ENCODE peak calls at places on chromosomes 1 and 21, in seven cellular contexts. F, J, C, D, I, Q and M are unnamed samples. For H3K4me1, the result is how much of the 10 kb centered on the place peaks cover.

GRCh38 chr1:53715478-53715877 is 23.5 kb downstream of the GLIS1 start:
- DNase-seq in C (peak), I (no peak), J (peak), F (no peak), Q (peak), D (peak), M (no peak)

GRCh38 chr1:155082941-155083541 is 4.4 kb downstream of the EFNA3 start:
- DNase-seq in I (no peak), J (no peak), D (no peak), C (no peak), F (no peak), Q (no peak), M (no peak)

GRCh38 chr1:153616144-153616884 is at the start of gene S100A14:
- DNase-seq in D (no peak), I (peak), Q (no peak), F (peak), C (no peak), J (no peak), M (peak)

GRCh38 chr1:53393325-53393792 is 65.5 kb upstream of the LRP8 start:
- DNase-seq in D (peak), Q (peak), C (peak), F (peak), I (peak), J (peak), M (peak)

GRCh38 chr1:15825800-15826199 is 18.4 kb upstream of the UQCRHL start:
- DNase-seq in F (no peak), C (no peak), J (peak), D (no peak), Q (peak), I (no peak), M (no peak)

GRCh38 chr1:80882552-80882951 is 918.2 kb upstream of the ADGRL2 start:
- DNase-seq in D (no peak), J (peak), I (no peak), Q (peak), C (no peak), F (no peak), M (no peak)

GRCh38 chr1:19974822-19975416 is 4.5 kb downstream of the PLA2G2A start:
- DNase-seq in J (peak), F (no peak), I (no peak), C (peak), D (peak), Q (peak), M (peak)

GRCh38 chr1:111030590-111030989 is 66.9 kb upstream of the LRIF1 start:
- DNase-seq in I (no peak), F (no peak), Q (peak), J (peak), D (peak), C (peak), M (no peak)

GRCh38 chr1:46396429-46397398 is 2.6 kb downstream of the FAAH start:
- DNase-seq in Q (peak), C (no peak), F (no peak), D (no peak), I (no peak), J (peak), M (no peak)

GRCh38 chr1:150577557-150578277 is 1.7 kb downstream of the MCL1 start:
- DNase-seq in C (no peak), Q (peak), D (no peak), F (no peak), I (no peak), J (peak), M (no peak)
- H3K4me1 ChIP-seq in C (under half), Q (under half), D (under half), F (half or more), I (under half), J (under half), M (half or more)

DNA sequence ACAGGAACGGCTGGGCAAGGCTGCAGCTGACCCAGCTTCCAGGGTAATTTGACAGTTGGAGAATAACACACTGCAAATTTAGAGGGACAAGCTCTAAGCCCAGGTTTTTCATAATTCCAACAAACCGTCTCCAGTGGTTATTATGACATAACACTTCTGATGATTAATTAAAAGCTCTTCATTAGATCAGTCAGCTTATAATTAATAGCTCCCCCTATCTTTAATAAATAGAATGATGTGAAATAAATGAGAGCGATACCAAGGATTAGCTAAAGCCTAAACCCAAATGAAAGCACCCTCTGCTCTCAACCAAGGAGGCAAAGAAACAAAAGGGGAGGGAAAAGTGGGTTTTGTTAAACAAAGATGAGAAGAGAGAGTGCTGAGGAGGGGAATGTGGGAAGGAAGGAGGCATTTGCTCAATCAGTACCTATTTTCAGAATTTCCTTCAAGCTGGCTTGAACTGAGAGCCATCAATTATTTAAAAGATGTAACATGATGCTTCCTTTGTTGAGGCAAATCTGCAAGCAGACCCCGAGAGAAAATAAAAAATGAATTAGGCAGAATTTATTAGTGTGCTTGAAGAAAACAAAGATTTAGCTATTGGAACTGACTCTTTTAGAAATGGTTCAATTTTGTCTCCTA is 221.8 kb upstream of the ESRRG start:
- DNase-seq in I (no peak), J (no peak), F (no peak), D (no peak), C (peak), Q (no peak), M (no peak)
- TF ChIP-seq CTCF in I (no peak), J (no peak), F (no peak), D (no peak), C (peak), Q (no peak), M (no peak)

GRCh38 chr1:6272476-6273270 is 11.8 kb upstream of the GPR153 start:
- DNase-seq in C (peak), Q (no peak), I (no peak), J (no peak), F (no peak), D (no peak), M (no peak)
- H3K4me1 ChIP-seq in C (under half), Q (under half), I (under half), J (under half), F (under half), D (under half), M (under half)

DNA sequence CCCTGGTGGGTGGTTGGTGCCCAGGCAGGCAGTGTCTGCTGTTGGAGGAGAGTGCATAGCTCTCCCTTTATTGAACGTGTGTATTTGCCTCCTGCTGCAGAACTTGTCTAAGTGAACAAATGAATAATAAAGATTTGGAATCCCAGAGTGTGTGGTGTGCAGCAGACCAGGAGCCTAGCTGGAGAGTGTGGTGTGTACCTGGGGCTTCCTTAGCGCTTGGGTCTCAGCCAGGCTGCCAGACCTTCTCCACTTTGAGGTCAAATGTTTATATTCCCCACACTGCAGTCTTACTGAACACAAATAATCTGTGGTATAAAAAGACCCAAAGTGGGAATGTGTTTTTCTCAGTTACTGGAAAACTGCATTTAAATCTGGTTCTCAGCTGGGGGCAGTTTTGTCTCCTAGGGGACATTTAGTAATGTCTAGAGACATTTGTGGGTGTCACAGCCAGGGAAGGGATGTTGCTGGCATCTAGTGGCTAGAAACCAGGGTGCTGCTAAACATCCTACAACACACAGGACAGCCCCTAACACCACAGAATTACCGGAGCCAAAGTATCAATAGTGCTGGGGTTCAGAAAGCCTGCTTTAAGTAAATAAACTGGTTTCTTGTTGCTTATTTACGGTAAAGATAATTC is 23.6 kb downstream of the SLC37A1 start:
- DNase-seq in D (no peak), I (peak), Q (no peak), C (peak), F (no peak), J (no peak), M (no peak)
- TF ChIP-seq CTCF in D (no peak), I (no peak), Q (peak), C (peak), F (no peak), J (peak), M (peak)

GRCh38 chr1:85406887-85407593 is 57.9 kb downstream of the DDAH1 start:
- DNase-seq in D (peak), F (no peak), C (no peak), J (peak), I (no peak), Q (peak), M (no peak)
- H3K4me1 ChIP-seq in D (under half), F (under half), C (under half), J (under half), I (under half), Q (under half), M (under half)